ENCODE peak calls at places on chromosome 1, in four cellular contexts. X is A549, N is HCT116, F is K562. U is an unnamed sample.

GRCh38 chr1:15146142-15146541 is 7.4 kb upstream of the TMEM51 start:
- DNase-seq in X (no peak), N (no peak), F (no peak), U (no peak)

GRCh38 chr1:39659538-39659937 is 12.4 kb downstream of the NT5C1A start:
- DNase-seq in X (no peak), N (no peak), F (no peak), U (no peak)

GRCh38 chr1:223611939-223612338 is 53.6 kb downstream of the CAPN8 start:
- DNase-seq in X (no peak), N (no peak), F (no peak), U (no peak)

GRCh38 chr1:107689157-107689556 is 275.8 kb downstream of the VAV3 start:
- DNase-seq in X (peak), N (no peak), F (no peak), U (no peak)

GRCh38 chr1:12111741-12112140 is 48.6 kb downstream of the TNFRSF8 start:
- DNase-seq in X (no peak), N (no peak), F (no peak), U (no peak)

GRCh38 chr1:115063238-115063901 is 25.9 kb downstream of the TSPAN2 start:
- DNase-seq in X (no peak), N (no peak), F (no peak), U (peak)

GRCh38 chr1:20840731-20841130 is 53.6 kb upstream of the HP1BP3 start:
- DNase-seq in X (peak), N (no peak), F (peak), U (no peak)

GRCh38 chr1:43804569-43804968 is 97.2 kb downstream of the ST3GAL3 start:
- DNase-seq in X (no peak), N (no peak), F (no peak), U (no peak)

GRCh38 chr1:35725591-35725990 is 6.9 kb upstream of the C1orf216 start:
- DNase-seq in X (no peak), N (no peak), F (no peak), U (no peak)

GRCh38 chr1:184804220-184804619 is 49.6 kb upstream of the EDEM3 start:
- DNase-seq in X (no peak), N (no peak), F (no peak), U (no peak)

GRCh38 chr1:234908571-234908970 is 220.1 kb downstream of the TOMM20 start:
- DNase-seq in X (no peak), N (no peak), F (no peak), U (no peak)

GRCh38 chr1:19374402-19374801 is 62.3 kb downstream of the SLC66A1 start:
- DNase-seq in X (peak), N (no peak), F (peak), U (no peak)
- TF ChIP-seq CTCF in X (no peak), N (peak), F (peak), U (no peak)

GRCh38 chr1:216310776-216311175 is 112.5 kb downstream of the USH2A start:
- DNase-seq in X (peak), N (no peak), F (no peak), U (peak)
- TF ChIP-seq MAX in X (no peak), N (no peak), F (no peak), U (no peak)

DNA sequence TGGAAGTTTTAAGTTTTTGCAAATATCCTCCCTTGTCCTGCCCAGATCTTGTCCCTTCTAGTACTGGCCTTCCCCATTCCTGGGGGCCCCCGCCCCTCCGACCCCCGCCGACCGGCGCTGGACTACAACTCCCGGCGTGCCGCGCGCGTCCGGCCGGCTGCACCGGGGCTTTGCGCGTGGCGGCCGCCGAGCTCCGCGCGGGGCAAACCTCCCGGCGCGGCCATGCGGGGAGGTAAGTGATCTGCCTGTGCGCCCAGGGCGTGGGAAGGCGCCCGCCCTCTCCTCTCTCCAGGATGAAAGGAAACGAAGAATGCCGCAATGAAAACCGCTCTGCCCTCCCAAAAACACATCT is 3.2 kb upstream of the SAMD13 start:
- DNase-seq in X (peak), N (no peak), F (peak), U (peak)
- TF ChIP-seq POLR2A in X (peak), N (no peak), F (peak), U (peak)

GRCh38 chr1:204074274-204075115 is 1.6 kb downstream of the SOX13 start:
- DNase-seq in X (peak), N (no peak), F (no peak), U (no peak)
- TF ChIP-seq CTCF in X (no peak), N (no peak), F (no peak), U (no peak)

DNA sequence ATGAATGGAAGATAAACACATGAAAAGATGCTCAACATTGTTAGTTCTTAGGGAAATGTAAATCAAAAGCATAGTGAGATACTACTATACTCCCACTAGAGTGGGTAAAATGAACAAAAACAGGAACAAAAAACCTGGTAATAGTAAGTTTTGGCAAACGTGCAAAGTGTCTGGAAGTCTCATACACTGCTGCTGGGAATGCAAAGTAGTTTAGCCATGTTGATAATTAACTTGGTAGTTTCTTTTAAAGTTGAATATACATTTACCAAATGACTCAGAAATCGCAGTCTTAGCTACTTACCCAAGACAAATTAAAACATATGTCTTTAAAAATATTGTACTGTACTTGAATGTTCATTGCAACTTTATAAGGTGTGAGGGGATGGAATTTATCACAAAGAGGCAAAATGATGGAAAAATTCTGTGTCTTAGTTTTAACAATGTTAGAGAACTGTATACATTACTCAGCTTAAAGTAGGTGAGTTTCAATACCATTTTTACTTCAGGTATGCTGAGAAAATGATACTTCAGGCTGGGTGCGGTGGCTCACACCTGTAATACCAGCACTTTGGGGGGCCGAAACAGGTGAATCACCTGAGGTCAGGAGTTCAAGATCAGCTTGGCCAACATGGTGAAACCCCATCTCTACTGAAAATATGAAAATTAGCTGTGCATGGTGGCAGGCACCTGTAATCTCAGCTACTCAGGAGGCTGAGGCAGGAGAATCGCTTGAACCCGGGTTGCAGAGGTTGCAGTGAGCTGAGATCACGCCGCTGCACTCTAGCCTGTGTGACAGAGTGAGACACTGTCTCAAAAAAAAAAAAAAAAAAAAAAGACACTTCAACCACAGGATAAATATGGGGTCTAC is 102.3 kb downstream of the PDE4B start:
- DNase-seq in X (no peak), N (no peak), F (no peak), U (no peak)
- TF ChIP-seq MAX in X (no peak), N (no peak), F (no peak), U (no peak)

U was measured in NB4.